ENCODE peak calls at places on chromosomes 2 and 18, in six cellular contexts. J, L, D, N, I and M are unnamed samples.

GRCh38 chr2:148926291-148926961 is 51.4 kb downstream of the KIF5C start:
- DNase-seq in L (no peak), I (peak; percentile 68), J (peak; percentile 58), D (peak; percentile 47), N (no peak), M (peak; percentile 79)

GRCh38 chr2:159637988-159638501 is 21.7 kb upstream of the BAZ2B start:
- DNase-seq in J (no peak), D (no peak), N (no peak), I (no peak), L (peak; percentile 81), M (no peak)

GRCh38 chr2:16072638-16073290 is 132.4 kb downstream of the MYCN start:
- DNase-seq in L (no peak), D (no peak), I (no peak), J (no peak), N (no peak), M (no peak)

GRCh38 chr2:196884368-196884767 is 42.1 kb downstream of the PGAP1 start:
- DNase-seq in D (no peak), J (no peak), L (no peak), I (no peak), N (no peak), M (no peak)

GRCh38 chr18:37987901-37988300 is 422.3 kb upstream of the CELF4 start:
- DNase-seq in D (no peak), L (no peak), I (peak; percentile 27), J (no peak), N (no peak), M (no peak)

GRCh38 chr2:18067980-18068379 is 189.5 kb downstream of the KCNS3 start:
- DNase-seq in J (no peak), L (no peak), N (no peak), D (no peak), I (no peak), M (no peak)

GRCh38 chr2:170973492-170974303 is 44.6 kb downstream of the GORASP2 start:
- DNase-seq in I (peak; percentile 86), L (peak; percentile 70), D (peak; percentile 75), J (peak; percentile 91), N (peak; percentile 41), M (peak; percentile 84)

GRCh38 chr2:24152413-24153197 is 22.2 kb upstream of the FAM228A start:
- DNase-seq in N (no peak), L (no peak), D (no peak), I (no peak), J (no peak), M (no peak)

GRCh38 chr18:62944454-62944853 is 229.1 kb downstream of the PHLPP1 start:
- DNase-seq in I (no peak), J (no peak), L (no peak), D (no peak), N (no peak), M (no peak)

GRCh38 chr2:65354773-65355172 is 77.6 kb downstream of the SPRED2 start:
- DNase-seq in N (no peak), D (no peak), I (no peak), L (no peak), J (no peak), M (no peak)

GRCh38 chr2:226031078-226031937 is 631.8 kb downstream of the NYAP2 start:
- DNase-seq in D (peak; percentile 35), I (peak; percentile 79), J (peak; percentile 73), N (peak; percentile 17), L (peak; percentile 82), M (peak; percentile 58)

GRCh38 chr2:111667001-111667400 is 217.0 kb downstream of the ANAPC1 start:
- DNase-seq in J (no peak), I (no peak), N (no peak), D (no peak), L (no peak), M (no peak)

GRCh38 chr18:77115461-77115907 is 17.1 kb downstream of the MBP start:
- DNase-seq in N (no peak), D (no peak), J (no peak), L (no peak), I (no peak), M (no peak)

GRCh38 chr2:96584017-96584416 is 47.5 kb downstream of the ARID5A start:
- DNase-seq in N (no peak), D (no peak), L (no peak), I (no peak), J (no peak), M (no peak)

GRCh38 chr2:56077352-56077915 is 106.4 kb upstream of the CCDC85A start:
- DNase-seq in D (peak; percentile 5), N (no peak), J (no peak), I (peak; percentile 47), L (peak; percentile 20), M (no peak)

GRCh38 chr18:59220784-59221765 is 1.1 kb downstream of the GRP start:
- DNase-seq in D (no peak), I (peak; percentile 35), L (no peak), N (no peak), J (no peak), M (no peak)

GRCh38 chr18:4455113-4455811 is at the start of gene DLGAP1:
- DNase-seq in I (peak; percentile 81), N (peak; percentile 7), L (no peak), D (no peak), J (peak; percentile 72), M (no peak)

GRCh38 chr2:88125344-88125923 is 2.4 kb downstream of the FABP1 start:
- DNase-seq in L (no peak), J (no peak), I (no peak), D (no peak), N (no peak), M (no peak)

GRCh38 chr2:150332378-150332777 is 155.1 kb downstream of the RND3 start:
- DNase-seq in N (no peak), D (no peak), L (no peak), J (no peak), I (no peak), M (no peak)

GRCh38 chr18:3604626-3605408 is 154.8 kb downstream of the TGIF1 start:
- DNase-seq in I (no peak), J (no peak), L (peak; percentile 96), N (no peak), D (peak; percentile 92), M (no peak)

GRCh38 chr2:180943275-180943674 is 37.1 kb upstream of the UBE2E3 start:
- DNase-seq in J (no peak), L (no peak), D (no peak), I (no peak), N (no peak), M (no peak)

GRCh38 chr2:136384541-136385303 is 266.8 kb upstream of the CXCR4 start:
- DNase-seq in L (no peak), I (peak; percentile 27), N (no peak), D (peak; percentile 36), J (no peak), M (peak; percentile 50)

GRCh38 chr2:63827749-63828148 is 13.9 kb upstream of the UGP2 start:
- DNase-seq in J (no peak), N (no peak), D (no peak), L (peak; percentile 86), I (no peak), M (no peak)